ENCODE peak calls at places on chromosomes 6 and 20, in nine cellular contexts. Y is body of pancreas, K is nucleus accumbens, G is COR-L47, L is ACHN, E is cardiac muscle cell, X is germinal center, N is HS-5, B is GM06990. Q is an unnamed sample.

GRCh38 chr6:154569136-154569862 is 58.8 kb upstream of the CNKSR3 start:
- DNase-seq in N (no peak), K (no peak), B (no peak), Y (no peak), E (no peak), G (no peak), L (no peak), X (no peak), Q (no peak)

GRCh38 chr6:24779416-24779815 is 4.7 kb downstream of the GMNN start:
- DNase-seq in K (no peak), X (no peak), N (no peak), B (peak; percentile 47), Y (no peak), L (no peak), G (no peak), E (no peak), Q (no peak)

GRCh38 chr20:53899351-53900167 is 170.8 kb downstream of the BCAS1 start:
- DNase-seq in X (peak; percentile 44), E (peak; percentile 53), B (peak; percentile 80), K (no peak), G (no peak), L (peak; percentile 89), Y (no peak), N (peak; percentile 100), Q (peak; percentile 97)

GRCh38 chr20:44114755-44115044 is 72.3 kb downstream of the JPH2 start:
- DNase-seq in E (no peak), K (no peak), X (no peak), B (no peak), N (no peak), G (no peak), Y (no peak), L (no peak), Q (no peak)

GRCh38 chr6:97198181-97198580 is 84.8 kb downstream of the MMS22L start:
- DNase-seq in X (no peak), L (no peak), N (no peak), G (no peak), Y (no peak), K (no peak), E (peak; percentile 53), B (no peak), Q (no peak)

GRCh38 chr20:44097521-44098255 is 89.3 kb downstream of the JPH2 start:
- DNase-seq in L (no peak), G (no peak), Y (no peak), B (no peak), K (no peak), X (no peak), E (peak; percentile 40), N (no peak), Q (peak; percentile 46)

GRCh38 chr6:105485456-105485855 is 82.6 kb upstream of the PREP start:
- DNase-seq in K (no peak), E (no peak), X (no peak), G (peak; percentile 50), B (no peak), L (no peak), N (no peak), Y (no peak), Q (no peak)

GRCh38 chr6:137910424-137910834 is 43.4 kb downstream of the TNFAIP3 start:
- DNase-seq in E (peak; percentile 25), B (no peak), Y (no peak), K (no peak), X (no peak), L (no peak), G (no peak), N (no peak), Q (no peak)

GRCh38 chr6:158409451-158409850 is 97.2 kb downstream of the TULP4 start:
- DNase-seq in E (peak; percentile 89), Y (no peak), G (no peak), B (no peak), X (no peak), L (no peak), K (no peak), N (no peak), Q (no peak)

GRCh38 chr6:55011034-55011433 is 163.3 kb upstream of the HCRTR2 start:
- DNase-seq in Y (no peak), N (no peak), G (no peak), E (no peak), K (no peak), X (no peak), L (no peak), B (no peak), Q (no peak)

GRCh38 chr20:4781211-4781610 is 59.5 kb downstream of the PRND start:
- DNase-seq in K (no peak), Y (no peak), B (no peak), E (no peak), N (no peak), X (no peak), L (no peak), G (no peak), Q (no peak)

GRCh38 chr6:137827977-137828815 is 38.9 kb upstream of the TNFAIP3 start:
- DNase-seq in G (no peak), Y (no peak), K (no peak), E (no peak), L (no peak), X (no peak), N (no peak), B (peak; percentile 59), Q (peak; percentile 87)

GRCh38 chr6:38346291-38347079 is 293.2 kb downstream of the BTBD9 start:
- DNase-seq in N (peak; percentile 83), E (peak; percentile 75), G (no peak), K (no peak), L (peak; percentile 78), X (no peak), Y (no peak), B (no peak), Q (no peak)

GRCh38 chr20:62754122-62754990 is 41.9 kb upstream of the MRGBP start:
- DNase-seq in X (no peak), L (no peak), E (no peak), Y (no peak), G (no peak), K (no peak), B (no peak), N (no peak), Q (peak; percentile 39)

GRCh38 chr6:107956586-107957164 is 1.3 kb downstream of the SEC63 start:
- DNase-seq in N (no peak), X (peak; percentile 20), Y (no peak), B (no peak), E (peak; percentile 66), G (no peak), K (no peak), L (peak; percentile 16), Q (peak; percentile 28)

GRCh38 chr6:152271681-152272464 is 365.3 kb downstream of the SYNE1 start:
- DNase-seq in B (peak; percentile 15), X (no peak), K (no peak), L (no peak), G (no peak), Y (no peak), E (peak; percentile 77), N (peak; percentile 22), Q (peak; percentile 58)

GRCh38 chr20:33647603-33648395 is 14.3 kb upstream of the C20orf144 start:
- DNase-seq in E (peak; percentile 61), X (no peak), K (no peak), B (no peak), Y (no peak), N (no peak), L (no peak), G (no peak), Q (no peak)

GRCh38 chr20:10795286-10796026 is 121.7 kb upstream of the JAG1 start:
- DNase-seq in K (no peak), N (no peak), Y (peak; percentile 52), E (no peak), G (no peak), L (no peak), X (no peak), B (no peak), Q (no peak)

GRCh38 chr6:36642913-36643817 is 35.3 kb upstream of the CDKN1A start:
- DNase-seq in N (no peak), G (no peak), Y (peak; percentile 91), X (no peak), B (no peak), L (peak; percentile 82), E (peak; percentile 90), K (no peak), Q (no peak)

GRCh38 chr6:44524491-44525227 is 137.2 kb downstream of the CDC5L start:
- DNase-seq in L (no peak), N (no peak), K (no peak), B (no peak), E (no peak), X (no peak), Y (no peak), G (no peak), Q (no peak)

GRCh38 chr20:63829943-63830820 is 882 bp downstream of the ZBTB46 start:
- DNase-seq in Y (no peak), K (no peak), B (no peak), X (no peak), G (no peak), L (no peak), N (no peak), E (no peak), Q (no peak)